ENCODE peak calls at places on chromosomes 1 and 21, in six cellular contexts. D is K562, L is HepG2, V is H1, E is SK-N-SH, F is GM12878. C is an unnamed sample.

GRCh38 chr1:9588551-9589143 is at the start of gene TMEM201:
- DNase-seq in E (peak), D (peak), V (peak), F (peak), L (peak), C (peak)

GRCh38 chr1:162644986-162645314 is 12.7 kb downstream of the DDR2 start:
- DNase-seq in E (no peak), V (no peak), D (no peak), F (no peak), L (no peak), C (no peak)

GRCh38 chr21:37532868-37533780 is 166.6 kb downstream of the DYRK1A start:
- DNase-seq in F (no peak), V (peak), L (no peak), E (no peak), D (peak), C (no peak)

GRCh38 chr1:25711555-25712298 is 88.3 kb upstream of the SELENON start:
- DNase-seq in E (no peak), L (no peak), V (no peak), F (no peak), D (no peak), C (peak)

GRCh38 chr1:60589046-60589748 is 493.2 kb upstream of the NFIA start:
- DNase-seq in V (no peak), D (no peak), F (no peak), E (no peak), L (no peak), C (no peak)

GRCh38 chr1:115507256-115507589 is 134.5 kb upstream of the VANGL1 start:
- DNase-seq in F (no peak), V (no peak), L (peak), D (peak), E (peak), C (no peak)

GRCh38 chr1:111559736-111560279 is 56.4 kb upstream of the ADORA3 start:
- DNase-seq in F (no peak), L (peak), D (no peak), V (no peak), E (no peak), C (no peak)

GRCh38 chr1:214808845-214809460 is 206.0 kb downstream of the CENPF start:
- DNase-seq in F (no peak), L (peak), E (no peak), V (no peak), D (no peak), C (peak)

GRCh38 chr21:46187814-46188213 is 3.6 kb upstream of the SPATC1L start:
- DNase-seq in V (no peak), E (no peak), L (no peak), F (no peak), D (no peak), C (no peak)

GRCh38 chr1:26084091-26084561 is 16.7 kb upstream of the TRIM63 start:
- DNase-seq in F (no peak), D (no peak), L (no peak), E (no peak), V (no peak), C (no peak)

GRCh38 chr1:185348296-185348695 is 31.3 kb upstream of the IVNS1ABP start:
- DNase-seq in V (no peak), F (no peak), E (no peak), D (no peak), L (peak), C (no peak)

GRCh38 chr21:38832664-38833063 is 26.9 kb downstream of the ETS2 start:
- DNase-seq in L (no peak), D (no peak), E (no peak), V (no peak), F (no peak), C (no peak)

GRCh38 chr1:47577310-47578025 is 139.6 kb downstream of the FOXD2 start:
- DNase-seq in L (no peak), F (no peak), V (no peak), D (no peak), E (no peak), C (no peak)

GRCh38 chr1:31476891-31477846 is 64.2 kb downstream of the SERINC2 start:
- DNase-seq in L (no peak), D (no peak), E (peak), F (peak), V (no peak), C (no peak)

GRCh38 chr1:163761898-163762297 is 440.1 kb downstream of the NUF2 start:
- DNase-seq in D (no peak), F (no peak), L (no peak), V (no peak), E (no peak), C (no peak)

GRCh38 chr1:152461544-152461943 is 47.5 kb upstream of the CRNN start:
- DNase-seq in E (peak), F (no peak), V (peak), L (peak), D (peak), C (peak)

GRCh38 chr21:30044447-30045064 is 104.8 kb upstream of the GRIK1 start:
- DNase-seq in D (peak), E (peak), V (peak), L (peak), F (no peak), C (no peak)

GRCh38 chr21:41612674-41613250 is 104.8 kb upstream of the TMPRSS2 start:
- DNase-seq in L (peak), F (no peak), D (peak), V (peak), E (peak), C (no peak)

GRCh38 chr21:38948377-38948776 is 142.6 kb downstream of the ETS2 start:
- DNase-seq in V (no peak), F (no peak), D (no peak), E (no peak), L (no peak), C (no peak)

GRCh38 chr1:169486281-169486904 is 649 bp upstream of the SLC19A2 start:
- DNase-seq in E (no peak), F (no peak), L (no peak), V (no peak), D (peak), C (no peak)

GRCh38 chr1:237877628-237878027 is 13.1 kb downstream of the ZP4 start:
- DNase-seq in E (no peak), D (no peak), L (no peak), F (no peak), V (no peak), C (no peak)

GRCh38 chr21:38817371-38818335 is 11.9 kb downstream of the ETS2 start:
- DNase-seq in D (no peak), E (no peak), L (no peak), F (no peak), V (no peak), C (no peak)

DNA sequence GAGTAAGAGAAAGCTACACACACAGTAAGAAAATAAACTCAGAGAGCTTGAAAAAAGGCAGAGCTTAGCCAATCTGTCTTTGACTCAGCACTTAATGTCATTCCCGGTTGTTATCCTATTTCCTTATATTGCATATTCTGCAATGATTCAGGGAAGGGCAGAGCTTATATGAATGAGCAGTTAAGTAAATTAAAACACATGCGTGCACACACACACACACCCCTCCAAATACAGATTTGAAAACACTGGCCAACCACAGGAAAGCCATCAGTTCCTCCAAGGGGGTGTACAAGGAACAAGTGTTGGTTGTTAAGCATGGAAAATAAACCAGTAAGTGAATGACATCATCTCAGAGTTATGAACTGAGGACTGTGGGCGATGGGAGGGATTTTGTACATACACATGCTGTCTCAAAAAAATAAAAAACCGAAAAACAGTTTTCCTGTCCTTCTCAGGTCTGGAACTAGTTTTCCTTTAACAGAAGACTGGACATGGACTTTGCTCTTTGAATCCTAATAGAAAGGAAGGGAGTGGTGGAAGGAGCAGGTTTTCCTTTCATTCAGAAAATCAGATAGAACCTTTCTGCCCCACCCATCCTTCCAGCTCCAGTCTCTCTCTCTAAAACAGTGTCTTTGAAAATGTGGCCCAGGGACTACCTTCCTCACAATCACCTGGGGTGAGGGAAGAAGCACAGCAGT is 955 bp downstream of the IQGAP3 start:
- DNase-seq in D (peak), E (no peak), V (no peak), F (no peak), L (no peak), C (no peak)
- TF ChIP-seq GABPA in D (no peak), E (no peak), V (no peak), F (no peak), L (no peak), C (no peak)

GRCh38 chr1:165828103-165828558 is 717 bp downstream of the UCK2 start:
- DNase-seq in D (peak), F (no peak), E (peak), V (peak), L (peak), C (peak)

GRCh38 chr1:165826565-165826964 is 849 bp upstream of the UCK2 start:
- DNase-seq in V (no peak), F (no peak), L (no peak), E (no peak), D (no peak), C (no peak)

GRCh38 chr1:165829888-165830287 is 2.5 kb downstream of the UCK2 start:
- DNase-seq in L (no peak), D (no peak), E (no peak), F (no peak), V (no peak), C (no peak)

GRCh38 chr1:165828581-165829329 is 1.3 kb downstream of the UCK2 start:
- DNase-seq in E (peak), V (peak), F (no peak), L (peak), D (peak), C (peak)

DNA sequence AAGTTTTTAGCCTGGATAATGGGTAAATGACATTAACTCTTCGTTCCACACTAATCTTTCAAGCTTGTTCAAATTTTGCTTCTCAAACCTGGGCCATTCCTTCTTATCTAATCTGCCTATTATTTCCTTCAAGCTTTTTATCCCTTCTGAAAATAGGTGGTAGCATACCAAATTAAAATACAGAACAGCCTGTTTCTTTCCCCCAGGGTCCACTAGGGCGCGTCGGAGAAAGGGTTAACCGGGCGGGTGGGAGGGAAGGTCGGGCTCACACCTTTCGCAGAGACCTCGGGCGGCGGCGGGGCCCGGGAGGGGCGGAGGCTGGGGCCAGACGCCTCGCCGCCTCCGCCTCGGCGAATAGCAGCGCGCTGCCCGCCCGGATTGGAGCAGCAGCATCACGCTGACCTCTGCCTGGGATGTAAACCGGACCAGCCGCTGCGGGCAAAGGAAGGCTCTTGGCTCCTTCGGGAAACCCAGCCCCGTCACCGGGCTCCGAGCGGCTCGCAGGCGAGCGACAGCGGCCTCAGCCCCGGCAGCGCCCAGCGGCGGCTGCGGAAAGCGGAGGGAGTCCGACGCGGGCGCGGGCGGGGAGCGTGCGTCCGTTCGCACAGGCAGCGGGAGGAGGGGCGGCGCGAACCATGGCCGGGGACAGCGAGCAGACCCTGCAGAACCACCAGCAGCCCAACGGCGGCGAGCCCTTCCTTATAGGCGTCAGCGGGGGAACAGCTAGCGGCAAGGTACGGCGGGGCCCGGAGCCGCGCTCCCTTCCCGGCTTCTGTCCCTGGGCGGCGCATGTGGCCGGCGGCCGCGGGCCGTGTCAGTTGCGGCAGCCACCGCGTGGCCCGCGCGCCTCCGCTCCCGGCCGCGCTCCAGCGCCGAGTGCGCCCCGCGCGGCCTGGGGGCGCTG is at the start of gene UCK2:
- DNase-seq in F (no peak), L (peak), D (peak), V (peak), E (peak), C (peak)
- TF ChIP-seq GABPA in F (no peak), L (peak), D (peak), V (no peak), E (no peak), C (no peak)

GRCh38 chr1:209723265-209723664 is 18.6 kb downstream of the HSD11B1 start:
- DNase-seq in D (no peak), L (no peak), E (no peak), V (no peak), F (no peak), C (no peak)

GRCh38 chr1:209721406-209721805 is 16.8 kb downstream of the HSD11B1 start:
- DNase-seq in D (no peak), F (no peak), L (no peak), E (no peak), V (no peak), C (no peak)

GRCh38 chr1:209717818-209718217 is 13.2 kb downstream of the HSD11B1 start:
- DNase-seq in D (no peak), L (no peak), V (no peak), E (no peak), F (no peak), C (no peak)

GRCh38 chr1:209720826-209721225 is 16.2 kb downstream of the HSD11B1 start:
- DNase-seq in F (no peak), V (no peak), L (no peak), D (no peak), E (no peak), C (no peak)

DNA sequence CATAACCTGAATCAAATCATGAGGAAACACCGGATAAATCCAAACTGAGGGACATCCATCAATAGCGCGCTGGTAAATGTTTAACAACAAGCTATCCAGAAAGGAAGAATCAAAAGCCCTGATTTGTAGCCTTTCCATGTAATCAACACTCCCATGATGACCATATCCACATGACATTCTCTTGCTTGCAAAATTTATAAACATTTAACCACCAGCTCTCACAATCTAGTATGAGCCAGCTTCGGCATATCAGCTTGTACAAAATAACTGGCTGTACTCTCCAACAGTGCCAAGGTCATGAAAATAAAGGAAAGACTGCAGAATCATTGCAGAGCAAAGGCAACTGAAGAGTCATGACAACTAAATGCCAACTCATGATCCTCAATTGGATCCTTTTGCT is 15.7 kb downstream of the HSD11B1 start:
- DNase-seq in F (no peak), E (no peak), V (no peak), D (no peak), L (no peak), C (no peak)
- TF ChIP-seq GABPA in F (no peak), E (no peak), V (no peak), D (no peak), L (no peak), C (no peak)

GRCh38 chr21:17491716-17492414 is 21.0 kb upstream of the CXADR start:
- DNase-seq in L (no peak), F (no peak), V (no peak), E (no peak), D (no peak), C (peak)
- TF ChIP-seq GABPA in L (no peak), F (no peak), V (no peak), E (no peak), D (no peak), C (no peak)

DNA sequence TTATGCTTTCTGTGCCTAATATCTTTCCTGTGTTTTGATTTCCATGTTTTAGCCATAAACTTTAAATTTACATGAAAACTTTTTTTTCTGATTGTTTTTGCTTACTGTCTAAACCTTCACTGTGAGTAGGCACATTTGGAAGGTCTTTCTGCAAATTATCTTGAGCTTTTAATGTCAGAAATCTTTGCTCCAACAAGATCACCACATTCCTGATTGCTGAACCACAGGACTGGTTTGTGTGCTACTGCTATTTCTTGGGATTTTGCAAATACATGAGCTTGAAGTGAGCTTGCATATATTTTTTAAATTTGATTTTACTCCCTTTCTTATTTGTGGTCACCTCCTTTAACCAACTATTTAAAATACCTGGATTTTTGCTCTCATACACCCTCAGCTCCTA is 61.3 kb downstream of the PTBP2 start:
- DNase-seq in L (no peak), E (no peak), D (no peak), V (no peak), F (no peak), C (no peak)
- TF ChIP-seq GABPA in L (no peak), E (no peak), D (no peak), V (no peak), F (no peak), C (no peak)

GRCh38 chr1:154081386-154082126 is 73.3 kb downstream of the NUP210L start:
- DNase-seq in E (no peak), V (no peak), L (no peak), D (no peak), F (no peak), C (no peak)

GRCh38 chr1:154076413-154076812 is 78.5 kb downstream of the NUP210L start:
- DNase-seq in L (no peak), E (no peak), V (no peak), F (no peak), D (no peak), C (no peak)

GRCh38 chr1:154075746-154076145 is 79.1 kb downstream of the NUP210L start:
- DNase-seq in L (no peak), D (no peak), F (no peak), V (no peak), E (no peak), C (no peak)
- TF ChIP-seq GABPA in L (no peak), D (no peak), F (no peak), V (no peak), E (no peak), C (no peak)

GRCh38 chr1:3125078-3125477 is 56.1 kb downstream of the PRDM16 start:
- DNase-seq in E (no peak), V (no peak), F (no peak), L (no peak), D (no peak), C (no peak)

GRCh38 chr1:3128431-3129132 is 59.6 kb downstream of the PRDM16 start:
- DNase-seq in F (no peak), E (no peak), D (no peak), V (no peak), L (no peak), C (no peak)

GRCh38 chr1:3125546-3126368 is 56.8 kb downstream of the PRDM16 start:
- DNase-seq in L (no peak), E (no peak), V (no peak), D (no peak), F (no peak), C (no peak)

GRCh38 chr1:3127738-3128137 is 58.7 kb downstream of the PRDM16 start:
- DNase-seq in E (no peak), V (no peak), F (no peak), D (no peak), L (no peak), C (no peak)

GRCh38 chr1:3126756-3127718 is 58.0 kb downstream of the PRDM16 start:
- DNase-seq in L (no peak), E (no peak), V (no peak), F (no peak), D (no peak), C (no peak)
- TF ChIP-seq GABPA in L (no peak), E (no peak), V (no peak), F (no peak), D (no peak), C (no peak)